ENCODE peak calls at places on chromosomes 11 and 22, in five cellular contexts. F is endodermal cell, Y is fibroblast of lung, U is epithelial cell of proximal tubule, N is H9. E is an unnamed sample.

GRCh38 chr11:23995891-23996290 is 501.0 kb upstream of the LUZP2 start:
- DNase-seq in F (no peak), Y (peak; percentile 76), U (no peak), N (no peak), E (no peak)

GRCh38 chr22:50292643-50293440 is 14.6 kb downstream of the PLXNB2 start:
- DNase-seq in F (no peak), Y (no peak), U (no peak), N (no peak), E (peak; percentile 88)

GRCh38 chr11:131386408-131386807 is 16.0 kb downstream of the NTM start:
- DNase-seq in F (no peak), Y (no peak), U (no peak), N (no peak), E (no peak)

GRCh38 chr11:61481806-61482205 is 26.7 kb upstream of the LRRC10B start:
- DNase-seq in F (no peak), Y (no peak), U (no peak), N (no peak), E (no peak)

GRCh38 chr11:75339685-75340409 is 11.6 kb downstream of the ARRB1 start:
- DNase-seq in F (peak; percentile 67), Y (no peak), U (no peak), N (no peak), E (no peak)

GRCh38 chr11:115912484-115912945 is 408.3 kb upstream of the CADM1 start:
- DNase-seq in F (peak; percentile 64), Y (no peak), U (no peak), N (peak; percentile 43), E (no peak)

GRCh38 chr11:128235958-128236357 is 351.4 kb downstream of the ETS1 start:
- DNase-seq in F (no peak), Y (peak; percentile 8), U (no peak), N (no peak), E (no peak)

GRCh38 chr11:116605543-116605942 is 167.2 kb downstream of the BUD13 start:
- DNase-seq in F (peak; percentile 98), Y (no peak), U (peak; percentile 1), N (peak; percentile 86), E (peak; percentile 16)

GRCh38 chr22:31621507-31622160 is 40.4 kb downstream of the PISD start:
- DNase-seq in F (no peak), Y (no peak), U (no peak), N (no peak), E (no peak)

GRCh38 chr11:87719311-87720073 is 455.8 kb downstream of the RAB38 start:
- DNase-seq in F (no peak), Y (no peak), U (no peak), N (no peak), E (no peak)

DNA sequence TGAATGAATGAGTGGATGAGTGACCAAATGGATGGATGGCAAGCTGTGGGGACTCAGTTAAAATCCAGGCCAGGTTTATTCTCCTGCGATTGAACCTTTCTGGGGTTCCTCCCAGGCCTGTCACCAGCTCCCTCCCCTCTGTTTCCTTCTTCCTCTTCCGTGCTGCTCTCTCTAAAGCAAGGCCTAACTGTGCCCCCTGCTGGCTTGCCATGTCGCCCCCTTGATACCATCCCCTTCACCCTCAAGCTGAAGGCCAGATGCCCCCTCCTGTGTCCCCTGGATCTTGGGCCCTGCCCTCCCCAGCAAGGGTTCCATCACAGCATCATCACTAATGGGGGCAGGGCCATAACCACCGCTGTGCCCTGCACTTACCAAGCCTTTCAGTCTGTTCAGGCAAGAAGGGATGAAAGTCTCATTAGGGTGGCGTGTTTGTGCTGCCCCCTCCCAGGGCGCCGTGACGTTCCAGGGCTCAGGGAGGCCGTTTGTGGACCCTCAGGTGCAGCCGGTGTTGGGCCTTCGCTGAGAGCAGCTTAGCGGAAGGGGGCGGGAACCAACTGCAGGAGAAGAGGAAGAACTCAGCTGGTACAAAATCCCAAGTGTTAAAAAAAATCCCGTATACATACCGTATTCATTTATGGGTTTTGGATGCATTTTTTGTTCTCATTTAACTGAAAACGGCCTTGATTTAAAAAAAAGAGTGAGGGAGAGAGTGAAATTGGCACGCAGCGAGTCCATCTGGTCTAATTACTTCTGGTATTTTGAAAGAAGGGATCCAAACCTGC is 69.9 kb downstream of the MPPED1 start:
- DNase-seq in F (peak; percentile 57), Y (no peak), U (no peak), N (no peak), E (no peak)
- TF ChIP-seq CTCF in F (peak; percentile 40), Y (no peak), U (peak; percentile 24), N (peak; percentile 22), E (no peak)

GRCh38 chr11:10780040-10780439 is 28.7 kb downstream of the EIF4G2 start:
- DNase-seq in F (no peak), Y (no peak), U (no peak), N (no peak), E (no peak)

GRCh38 chr11:10778217-10778970 is 27.3 kb downstream of the CTR9 start:
- DNase-seq in F (no peak), Y (peak; percentile 89), U (no peak), N (no peak), E (no peak)

GRCh38 chr11:10777393-10777793 is 26.3 kb downstream of the CTR9 start:
- DNase-seq in F (no peak), Y (no peak), U (no peak), N (no peak), E (no peak)

GRCh38 chr11:10779086-10779485 is 28.0 kb downstream of the CTR9 start:
- DNase-seq in F (no peak), Y (no peak), U (no peak), N (no peak), E (no peak)

GRCh38 chr11:10777806-10778205 is 26.8 kb downstream of the CTR9 start:
- DNase-seq in F (no peak), Y (no peak), U (no peak), N (no peak), E (no peak)
- TF ChIP-seq CTCF in F (no peak), Y (no peak), U (no peak), N (no peak), E (no peak)

GRCh38 chr11:35262735-35263134 is 123.8 kb downstream of the CD44 start:
- DNase-seq in F (no peak), Y (no peak), U (no peak), N (no peak), E (no peak)
- TF ChIP-seq CTCF in F (no peak), Y (no peak), U (no peak), N (no peak), E (no peak)

DNA sequence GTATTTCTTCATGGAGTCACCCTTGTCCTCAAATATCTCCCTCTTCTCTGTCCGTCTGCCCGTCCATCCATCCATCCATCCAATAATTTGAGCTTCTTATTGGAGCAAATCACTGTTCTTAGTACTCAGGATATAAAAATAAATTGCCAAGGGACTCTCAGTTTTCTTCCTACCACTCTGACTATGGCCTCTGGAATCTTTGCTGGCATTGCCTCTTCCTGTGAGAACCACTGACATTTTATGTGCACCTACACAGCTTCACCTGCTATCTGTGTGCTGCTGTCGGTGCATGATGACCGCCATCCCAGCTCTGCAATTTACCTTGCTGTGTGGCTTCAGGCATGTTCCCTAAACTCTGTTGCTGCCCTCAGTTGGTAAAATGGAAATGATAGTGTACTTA is 37.9 kb downstream of the TEAD1 start:
- DNase-seq in F (no peak), Y (no peak), U (no peak), N (no peak), E (no peak)
- TF ChIP-seq CTCF in F (no peak), Y (no peak), U (no peak), N (no peak), E (no peak)

GRCh38 chr11:47305734-47306483 is 36.0 kb downstream of the MADD start:
- DNase-seq in F (no peak), Y (no peak), U (peak; percentile 23), N (no peak), E (peak; percentile 78)
- TF ChIP-seq CTCF in F (no peak), Y (no peak), U (no peak), N (no peak), E (no peak)

DNA sequence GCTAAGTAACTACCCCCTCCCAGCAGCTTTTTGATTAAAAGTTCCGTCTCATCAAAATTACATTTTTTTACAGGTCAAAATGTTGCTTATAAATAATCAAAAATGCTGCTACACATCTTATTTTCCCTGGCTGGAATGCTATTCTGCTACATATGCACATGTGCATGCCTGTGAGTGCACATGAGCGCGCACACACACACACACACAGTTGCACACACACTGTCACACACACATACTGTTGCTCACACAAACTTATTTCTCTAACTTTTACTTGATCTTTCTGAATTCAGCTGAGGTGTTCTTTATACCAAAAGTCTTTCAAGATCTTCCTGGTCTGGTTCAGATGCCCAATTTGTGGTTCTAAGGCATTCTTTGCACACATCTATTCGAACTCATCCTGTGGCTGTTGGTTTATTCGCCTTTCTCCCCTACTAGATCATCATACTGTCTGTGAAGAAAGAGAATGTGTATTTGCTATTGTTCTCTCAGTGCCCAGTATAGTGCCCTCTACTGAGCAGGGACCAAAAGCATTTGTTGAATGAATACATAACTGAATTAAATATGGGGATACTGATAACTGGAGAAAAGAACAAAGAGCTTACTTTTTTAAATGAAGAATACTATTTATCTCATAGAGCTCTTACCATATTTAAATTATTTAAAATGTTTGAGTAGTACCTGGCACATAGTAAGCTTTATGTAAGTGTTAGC is 68.1 kb upstream of the CCDC179 start:
- DNase-seq in F (no peak), Y (no peak), U (no peak), N (no peak), E (no peak)
- TF ChIP-seq CTCF in F (peak; percentile 60), Y (peak; percentile 24), U (peak; percentile 44), N (peak; percentile 44), E (no peak)

GRCh38 chr11:117914398-117914761 is 14.8 kb downstream of the TMPRSS13 start:
- DNase-seq in F (peak; percentile 41), Y (no peak), U (no peak), N (peak; percentile 22), E (peak; percentile 19)

GRCh38 chr11:117910941-117911630 is 18.1 kb downstream of the TMPRSS13 start:
- DNase-seq in F (peak; percentile 33), Y (no peak), U (no peak), N (peak; percentile 18), E (no peak)

GRCh38 chr11:117911694-117912093 is 17.5 kb downstream of the TMPRSS13 start:
- DNase-seq in F (peak; percentile 22), Y (no peak), U (no peak), N (peak; percentile 10), E (no peak)

GRCh38 chr11:117913736-117914397 is 15.3 kb downstream of the TMPRSS13 start:
- DNase-seq in F (peak; percentile 25), Y (no peak), U (no peak), N (peak; percentile 8), E (peak; percentile 19)

DNA sequence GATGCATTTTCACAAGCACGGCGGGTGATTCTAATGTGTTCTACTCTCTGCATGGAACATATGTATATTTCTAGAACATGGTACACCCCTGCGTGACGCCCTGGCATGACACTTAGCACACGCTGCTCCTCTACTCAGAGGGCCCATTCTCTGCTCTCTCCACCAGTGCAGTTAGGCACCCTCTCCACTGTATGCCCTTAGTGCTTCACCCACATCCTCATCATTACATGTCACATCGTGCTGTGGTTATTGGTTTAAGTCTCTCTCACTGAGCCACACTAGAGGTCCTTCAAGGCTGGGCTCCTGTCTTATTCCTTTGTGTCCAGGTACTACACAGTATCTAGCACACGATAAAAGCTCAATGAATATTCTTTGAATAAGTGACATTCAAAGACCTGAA is 16.7 kb downstream of the TMPRSS13 start:
- DNase-seq in F (no peak), Y (no peak), U (no peak), N (peak; percentile 13), E (peak; percentile 42)
- TF ChIP-seq CTCF in F (no peak), Y (no peak), U (no peak), N (no peak), E (no peak)

E was measured in ascending aorta.